ENCODE peak calls at places on chromosomes 5 and 9, in nine cellular contexts. Y is aorta; L is stimulated activated CD8-positive, alpha-beta memory T cell treated with anti-CD3 and anti-CD28 coated beads, Interleukin-7, amount 100 ng/mL, for 1 hour; O is choroid plexus epithelial cell; A is NCI-H1417; S is endothelial cell; U is left ventricle myocardium superior; G is naive thymus-derived CD8-positive, alpha-beta T cell; C is WTC11. T is an unnamed sample.
A peak's percentile ranks its signal among the peaks of the same experiment; 100 is the strongest.

GRCh38 chr5:141692919-141693848 is 11.2 kb upstream of the ARAP3 start:
- DNase-seq in Y (no peak), L (no peak), O (peak; percentile 52), A (peak; percentile 12), S (no peak), U (no peak), G (no peak), C (no peak), T (peak; percentile 69)

GRCh38 chr9:128677787-128678186 is 11.2 kb upstream of the SET start:
- DNase-seq in Y (no peak), L (no peak), O (no peak), A (no peak), S (no peak), U (no peak), G (no peak), C (no peak), T (no peak)

GRCh38 chr5:154191467-154192261 is 1.1 kb downstream of the GALNT10 start:
- DNase-seq in Y (no peak), L (no peak), O (peak; percentile 62), A (no peak), S (no peak), U (no peak), G (no peak), C (no peak), T (no peak)

GRCh38 chr5:9924614-9925013 is 294.5 kb upstream of the TAS2R1 start:
- DNase-seq in Y (no peak), L (no peak), O (peak; percentile 98), A (no peak), S (no peak), U (no peak), G (no peak), C (no peak), T (no peak)

GRCh38 chr9:132411091-132411508 is 1.1 kb downstream of the CFAP77 start:
- DNase-seq in Y (peak; percentile 78), L (peak; percentile 42), O (peak; percentile 41), A (peak; percentile 95), S (peak; percentile 73), U (peak; percentile 68), G (peak; percentile 67), C (peak; percentile 89), T (peak; percentile 78)

GRCh38 chr5:178895615-178896571 is at the start of gene ZFP2:
- DNase-seq in Y (peak; percentile 84), L (no peak), O (peak; percentile 57), A (peak; percentile 79), S (peak; percentile 70), U (peak; percentile 83), G (peak; percentile 15), C (peak; percentile 78), T (peak; percentile 44)

GRCh38 chr5:157820593-157821252 is 38.2 kb downstream of the CLINT1 start:
- DNase-seq in Y (no peak), L (no peak), O (peak; percentile 82), A (peak; percentile 40), S (peak; percentile 34), U (no peak), G (peak; percentile 19), C (no peak), T (no peak)

GRCh38 chr9:132472199-132472598 is 62.2 kb downstream of the CFAP77 start:
- DNase-seq in Y (no peak), L (no peak), O (no peak), A (peak; percentile 96), S (no peak), U (no peak), G (no peak), C (no peak), T (no peak)

GRCh38 chr9:36416870-36417269 is 16.8 kb upstream of the RNF38 start:
- DNase-seq in Y (no peak), L (no peak), O (no peak), A (no peak), S (no peak), U (no peak), G (no peak), C (no peak), T (no peak)